ENCODE peak calls at places on chromosomes 1 and 21, in eight cellular contexts. One of them, this sample, is unnamed.

GRCh38 chr1:203926025-203926540 is 64.7 kb downstream of the SNRPE start:
- DNase-seq in sigmoid colon: no peak
- DNase-seq in left ventricle myocardium inferior: no peak
- DNase-seq in psoas muscle: no peak
- DNase-seq in esophagus squamous epithelium: no peak
- DNase-seq in heart right ventricle: no peak
- DNase-seq in adipocyte: peak; percentile 40
- DNase-seq in pancreas: no peak
- DNase-seq in this sample: no peak

GRCh38 chr1:86756062-86756406 is 51.7 kb downstream of the SH3GLB1 start:
- DNase-seq in sigmoid colon: no peak
- DNase-seq in left ventricle myocardium inferior: no peak
- DNase-seq in psoas muscle: no peak
- DNase-seq in esophagus squamous epithelium: no peak
- DNase-seq in heart right ventricle: no peak
- DNase-seq in adipocyte: no peak
- DNase-seq in pancreas: no peak
- DNase-seq in this sample: no peak

GRCh38 chr1:61130338-61131000 is 48.1 kb downstream of the NFIA start:
- DNase-seq in sigmoid colon: no peak
- DNase-seq in left ventricle myocardium inferior: no peak
- DNase-seq in psoas muscle: no peak
- DNase-seq in esophagus squamous epithelium: no peak
- DNase-seq in heart right ventricle: no peak
- DNase-seq in adipocyte: no peak
- DNase-seq in pancreas: no peak
- DNase-seq in this sample: no peak

GRCh38 chr21:33643658-33644311 is 1.5 kb downstream of the ITSN1 start:
- DNase-seq in sigmoid colon: no peak
- DNase-seq in left ventricle myocardium inferior: no peak
- DNase-seq in psoas muscle: no peak
- DNase-seq in esophagus squamous epithelium: no peak
- DNase-seq in heart right ventricle: no peak
- DNase-seq in adipocyte: peak; percentile 52
- DNase-seq in pancreas: no peak
- DNase-seq in this sample: no peak

GRCh38 chr1:68327414-68327813 is 95.1 kb upstream of the WLS start:
- DNase-seq in sigmoid colon: no peak
- DNase-seq in left ventricle myocardium inferior: no peak
- DNase-seq in psoas muscle: no peak
- DNase-seq in esophagus squamous epithelium: no peak
- DNase-seq in heart right ventricle: no peak
- DNase-seq in adipocyte: peak; percentile 54
- DNase-seq in pancreas: no peak
- DNase-seq in this sample: no peak

GRCh38 chr21:38139380-38140168 is 117.2 kb upstream of the KCNJ15 start:
- DNase-seq in sigmoid colon: no peak
- DNase-seq in left ventricle myocardium inferior: no peak
- DNase-seq in psoas muscle: no peak
- DNase-seq in esophagus squamous epithelium: no peak
- DNase-seq in heart right ventricle: no peak
- DNase-seq in adipocyte: peak; percentile 52
- DNase-seq in pancreas: no peak
- DNase-seq in this sample: no peak

GRCh38 chr21:32186843-32187242 is 92.0 kb downstream of the MIS18A start:
- DNase-seq in sigmoid colon: no peak
- DNase-seq in left ventricle myocardium inferior: no peak
- DNase-seq in psoas muscle: no peak
- DNase-seq in esophagus squamous epithelium: no peak
- DNase-seq in heart right ventricle: no peak
- DNase-seq in adipocyte: no peak
- DNase-seq in pancreas: no peak
- DNase-seq in this sample: no peak

GRCh38 chr1:84892657-84893618 is at the start of gene LPAR3:
- DNase-seq in sigmoid colon: no peak
- DNase-seq in left ventricle myocardium inferior: peak; percentile 36
- DNase-seq in psoas muscle: no peak
- DNase-seq in esophagus squamous epithelium: no peak
- DNase-seq in heart right ventricle: peak; percentile 20
- DNase-seq in adipocyte: peak; percentile 44
- DNase-seq in pancreas: peak; percentile 89
- DNase-seq in this sample: no peak

GRCh38 chr1:175877939-175878730 is 134.7 kb upstream of the TNR start:
- DNase-seq in sigmoid colon: no peak
- DNase-seq in left ventricle myocardium inferior: no peak
- DNase-seq in psoas muscle: no peak
- DNase-seq in esophagus squamous epithelium: no peak
- DNase-seq in heart right ventricle: no peak
- DNase-seq in adipocyte: no peak
- DNase-seq in pancreas: no peak
- DNase-seq in this sample: no peak

GRCh38 chr21:14545906-14546480 is at the start of gene SAMSN1:
- DNase-seq in sigmoid colon: peak; percentile 69
- DNase-seq in left ventricle myocardium inferior: no peak
- DNase-seq in psoas muscle: no peak
- DNase-seq in esophagus squamous epithelium: peak; percentile 22
- DNase-seq in heart right ventricle: no peak
- DNase-seq in adipocyte: no peak
- DNase-seq in pancreas: no peak
- DNase-seq in this sample: no peak

GRCh38 chr1:26829214-26829911 is 2.9 kb downstream of the ZDHHC18 start:
- DNase-seq in sigmoid colon: no peak
- DNase-seq in left ventricle myocardium inferior: no peak
- DNase-seq in psoas muscle: no peak
- DNase-seq in esophagus squamous epithelium: no peak
- DNase-seq in heart right ventricle: no peak
- DNase-seq in adipocyte: no peak
- DNase-seq in pancreas: no peak
- DNase-seq in this sample: no peak

GRCh38 chr1:77683836-77684148 is 1.3 kb upstream of the ZZZ3 start:
- DNase-seq in sigmoid colon: no peak
- DNase-seq in left ventricle myocardium inferior: no peak
- DNase-seq in psoas muscle: no peak
- DNase-seq in esophagus squamous epithelium: no peak
- DNase-seq in heart right ventricle: no peak
- DNase-seq in adipocyte: no peak
- DNase-seq in pancreas: no peak
- DNase-seq in this sample: no peak

GRCh38 chr1:77678628-77679610 is 3.5 kb downstream of the ZZZ3 start:
- DNase-seq in sigmoid colon: no peak
- DNase-seq in left ventricle myocardium inferior: no peak
- DNase-seq in psoas muscle: no peak
- DNase-seq in esophagus squamous epithelium: no peak
- DNase-seq in heart right ventricle: no peak
- DNase-seq in adipocyte: no peak
- DNase-seq in pancreas: no peak
- DNase-seq in this sample: no peak

GRCh38 chr1:77683142-77683835 is 831 bp upstream of the ZZZ3 start:
- DNase-seq in sigmoid colon: peak; percentile 96
- DNase-seq in left ventricle myocardium inferior: peak; percentile 93
- DNase-seq in psoas muscle: peak; percentile 94
- DNase-seq in esophagus squamous epithelium: peak; percentile 73
- DNase-seq in heart right ventricle: peak; percentile 92
- DNase-seq in adipocyte: peak; percentile 93
- DNase-seq in pancreas: peak; percentile 97
- DNase-seq in this sample: peak; percentile 97

GRCh38 chr1:77682442-77683141 is at the start of gene ZZZ3:
- DNase-seq in sigmoid colon: peak; percentile 97
- DNase-seq in left ventricle myocardium inferior: peak; percentile 91
- DNase-seq in psoas muscle: peak; percentile 92
- DNase-seq in esophagus squamous epithelium: peak; percentile 73
- DNase-seq in heart right ventricle: peak; percentile 95
- DNase-seq in adipocyte: peak; percentile 97
- DNase-seq in pancreas: peak; percentile 94
- DNase-seq in this sample: peak; percentile 93

GRCh38 chr1:77680173-77680572 is 2.3 kb downstream of the ZZZ3 start:
- DNase-seq in sigmoid colon: no peak
- DNase-seq in left ventricle myocardium inferior: no peak
- DNase-seq in psoas muscle: no peak
- DNase-seq in esophagus squamous epithelium: no peak
- DNase-seq in heart right ventricle: no peak
- DNase-seq in adipocyte: no peak
- DNase-seq in pancreas: no peak
- DNase-seq in this sample: no peak
- H3K4me3 ChIP-seq in sigmoid colon: no peak overlapping the region
- H3K4me3 ChIP-seq in left ventricle myocardium inferior: no peak overlapping the region
- H3K4me3 ChIP-seq in psoas muscle: no peak overlapping the region
- H3K4me3 ChIP-seq in esophagus squamous epithelium: no peak overlapping the region
- H3K4me3 ChIP-seq in heart right ventricle: no peak overlapping the region
- H3K4me3 ChIP-seq in adipocyte: peak overlapping the region; percentile 35
- H3K4me3 ChIP-seq in pancreas: no peak overlapping the region
- H3K4me3 ChIP-seq in this sample: no peak overlapping the region

GRCh38 chr1:66929999-66930822 is 5.4 kb downstream of the MIER1 start:
- DNase-seq in sigmoid colon: peak; percentile 97
- DNase-seq in left ventricle myocardium inferior: peak; percentile 96
- DNase-seq in psoas muscle: peak; percentile 96
- DNase-seq in esophagus squamous epithelium: peak; percentile 74
- DNase-seq in heart right ventricle: peak; percentile 95
- DNase-seq in adipocyte: peak; percentile 98
- DNase-seq in pancreas: peak; percentile 96
- DNase-seq in this sample: peak; percentile 98

GRCh38 chr1:66931548-66932124 is 6.8 kb downstream of the MIER1 start:
- DNase-seq in sigmoid colon: no peak
- DNase-seq in left ventricle myocardium inferior: no peak
- DNase-seq in psoas muscle: no peak
- DNase-seq in esophagus squamous epithelium: no peak
- DNase-seq in heart right ventricle: no peak
- DNase-seq in adipocyte: peak; percentile 18
- DNase-seq in pancreas: no peak
- DNase-seq in this sample: no peak

GRCh38 chr1:66930823-66931174 is 6.0 kb downstream of the MIER1 start:
- DNase-seq in sigmoid colon: no peak
- DNase-seq in left ventricle myocardium inferior: no peak
- DNase-seq in psoas muscle: no peak
- DNase-seq in esophagus squamous epithelium: no peak
- DNase-seq in heart right ventricle: no peak
- DNase-seq in adipocyte: no peak
- DNase-seq in pancreas: no peak
- DNase-seq in this sample: no peak

GRCh38 chr1:66933887-66934700 is 9.3 kb downstream of the MIER1 start:
- DNase-seq in sigmoid colon: no peak
- DNase-seq in left ventricle myocardium inferior: no peak
- DNase-seq in psoas muscle: no peak
- DNase-seq in esophagus squamous epithelium: no peak
- DNase-seq in heart right ventricle: no peak
- DNase-seq in adipocyte: peak; percentile 21
- DNase-seq in pancreas: no peak
- DNase-seq in this sample: no peak

DNA sequence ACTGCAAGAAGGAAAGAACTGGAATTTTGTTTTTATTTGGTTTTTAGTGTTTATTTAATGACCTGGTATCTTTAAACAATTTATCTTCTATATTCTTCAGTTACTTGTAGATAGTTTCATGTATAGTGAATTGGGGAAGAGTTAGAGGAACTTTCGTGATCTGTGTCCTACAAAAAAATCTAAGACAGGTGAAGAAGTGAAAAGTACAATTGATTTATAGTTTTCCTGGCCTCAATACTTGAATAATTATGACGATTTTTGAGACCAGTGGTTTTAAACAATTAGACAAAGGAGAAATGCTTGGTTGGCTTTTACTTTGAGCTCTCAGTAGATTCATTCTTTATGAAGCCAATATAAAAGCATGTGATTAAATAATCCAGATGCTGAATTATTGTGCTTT is 7.5 kb downstream of the MIER1 start:
- DNase-seq in sigmoid colon: no peak
- DNase-seq in left ventricle myocardium inferior: no peak
- DNase-seq in psoas muscle: no peak
- DNase-seq in esophagus squamous epithelium: no peak
- DNase-seq in heart right ventricle: no peak
- DNase-seq in adipocyte: no peak
- DNase-seq in pancreas: no peak
- DNase-seq in this sample: no peak
- H3K4me1 ChIP-seq in sigmoid colon: peaks cover 40% of the 10 kb centered on the region
- H3K4me1 ChIP-seq in left ventricle myocardium inferior: peaks cover 75% of the 10 kb centered on the region
- H3K4me1 ChIP-seq in psoas muscle: peaks cover 56% of the 10 kb centered on the region
- H3K4me1 ChIP-seq in esophagus squamous epithelium: peaks cover 16% of the 10 kb centered on the region
- H3K4me1 ChIP-seq in heart right ventricle: peaks cover 38% of the 10 kb centered on the region
- H3K4me1 ChIP-seq in adipocyte: peaks cover 45% of the 10 kb centered on the region
- H3K4me1 ChIP-seq in pancreas: peaks cover 10% of the 10 kb centered on the region
- H3K4me1 ChIP-seq in this sample: peaks cover 39% of the 10 kb centered on the region

GRCh38 chr1:64472805-64473204 is 2.9 kb downstream of the CACHD1 start:
- DNase-seq in sigmoid colon: no peak
- DNase-seq in left ventricle myocardium inferior: no peak
- DNase-seq in psoas muscle: no peak
- DNase-seq in esophagus squamous epithelium: no peak
- DNase-seq in heart right ventricle: no peak
- DNase-seq in adipocyte: no peak
- DNase-seq in pancreas: no peak
- DNase-seq in this sample: no peak

GRCh38 chr1:64470670-64471217 is 815 bp downstream of the CACHD1 start:
- DNase-seq in sigmoid colon: peak; percentile 71
- DNase-seq in left ventricle myocardium inferior: peak; percentile 25
- DNase-seq in psoas muscle: peak; percentile 35
- DNase-seq in esophagus squamous epithelium: no peak
- DNase-seq in heart right ventricle: peak; percentile 9
- DNase-seq in adipocyte: peak; percentile 67
- DNase-seq in pancreas: peak; percentile 85
- DNase-seq in this sample: peak; percentile 68

GRCh38 chr1:64469977-64470669 is at the start of gene CACHD1:
- DNase-seq in sigmoid colon: peak; percentile 88
- DNase-seq in left ventricle myocardium inferior: peak; percentile 74
- DNase-seq in psoas muscle: peak; percentile 79
- DNase-seq in esophagus squamous epithelium: no peak
- DNase-seq in heart right ventricle: peak; percentile 76
- DNase-seq in adipocyte: peak; percentile 91
- DNase-seq in pancreas: peak; percentile 91
- DNase-seq in this sample: peak; percentile 89

GRCh38 chr1:64471724-64472276 is 1.9 kb downstream of the CACHD1 start:
- DNase-seq in sigmoid colon: no peak
- DNase-seq in left ventricle myocardium inferior: no peak
- DNase-seq in psoas muscle: no peak
- DNase-seq in esophagus squamous epithelium: no peak
- DNase-seq in heart right ventricle: no peak
- DNase-seq in adipocyte: peak; percentile 52
- DNase-seq in pancreas: no peak
- DNase-seq in this sample: no peak

GRCh38 chr1:64471218-64471719 is 1.3 kb downstream of the CACHD1 start:
- DNase-seq in sigmoid colon: peak; percentile 66
- DNase-seq in left ventricle myocardium inferior: peak; percentile 25
- DNase-seq in psoas muscle: peak; percentile 44
- DNase-seq in esophagus squamous epithelium: no peak
- DNase-seq in heart right ventricle: peak; percentile 32
- DNase-seq in adipocyte: peak; percentile 75
- DNase-seq in pancreas: peak; percentile 82
- DNase-seq in this sample: peak; percentile 80
- H3K4me3 ChIP-seq in sigmoid colon: peak overlapping the region; percentile 80
- H3K4me3 ChIP-seq in left ventricle myocardium inferior: peak overlapping the region; percentile 81
- H3K4me3 ChIP-seq in psoas muscle: peak overlapping the region; percentile 91
- H3K4me3 ChIP-seq in esophagus squamous epithelium: peak overlapping the region; percentile 89
- H3K4me3 ChIP-seq in heart right ventricle: peak overlapping the region; percentile 77
- H3K4me3 ChIP-seq in adipocyte: peak overlapping the region; percentile 88
- H3K4me3 ChIP-seq in pancreas: peak overlapping the region; percentile 80
- H3K4me3 ChIP-seq in this sample: peak overlapping the region; percentile 68

DNA sequence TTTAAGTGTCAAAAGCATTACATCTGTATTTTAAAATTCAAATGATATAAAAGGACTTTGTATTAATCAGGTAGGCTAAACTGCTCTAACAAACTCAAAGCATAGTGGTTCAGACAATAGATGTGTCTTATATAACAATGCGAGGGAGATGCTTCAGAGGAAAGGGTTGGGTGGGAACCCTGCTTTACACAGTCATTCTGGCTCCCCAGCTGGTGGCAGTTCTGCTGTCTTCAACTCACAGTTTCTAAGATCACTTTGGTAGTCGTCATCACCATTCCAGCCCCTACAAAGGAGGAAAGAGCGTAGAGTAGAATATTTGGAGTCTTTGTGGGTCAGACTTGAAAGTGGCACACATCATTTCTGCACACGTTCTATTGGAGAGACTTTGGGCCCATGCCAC is 4.2 kb downstream of the PTGFRN start:
- DNase-seq in sigmoid colon: no peak
- DNase-seq in left ventricle myocardium inferior: no peak
- DNase-seq in psoas muscle: no peak
- DNase-seq in esophagus squamous epithelium: no peak
- DNase-seq in heart right ventricle: no peak
- DNase-seq in adipocyte: no peak
- DNase-seq in pancreas: no peak
- DNase-seq in this sample: no peak
- H3K4me1 ChIP-seq in sigmoid colon: peaks cover 77% of the 10 kb centered on the region
- H3K4me1 ChIP-seq in left ventricle myocardium inferior: peaks cover 89% of the 10 kb centered on the region
- H3K4me1 ChIP-seq in psoas muscle: no peaks in the 10 kb centered on the region
- H3K4me1 ChIP-seq in esophagus squamous epithelium: peaks cover 74% of the 10 kb centered on the region
- H3K4me1 ChIP-seq in heart right ventricle: peaks cover 27% of the 10 kb centered on the region
- H3K4me1 ChIP-seq in adipocyte: peaks cover 15% of the 10 kb centered on the region
- H3K4me1 ChIP-seq in pancreas: peaks cover 18% of the 10 kb centered on the region
- H3K4me1 ChIP-seq in this sample: peaks cover 14% of the 10 kb centered on the region